ENCODE peak calls at places on chromosomes 1 and 21, in nine cellular contexts. G is adrenal gland; Q is CD8-positive, alpha-beta T cell; H is stomach; P is OCI-LY7; J is A549; L is K562; M is Peyer's patch; X is left lung. U is an unnamed sample.

GRCh38 chr1:234479866-234480265 is 887 bp upstream of the TARBP1 start:
- DNase-seq in Q (no peak), G (no peak), X (no peak), L (no peak), H (no peak), J (no peak), M (no peak), P (no peak), U (no peak)

GRCh38 chr1:244665771-244666217 is 12.9 kb downstream of the DESI2 start:
- DNase-seq in G (no peak), H (no peak), Q (no peak), J (no peak), P (peak; percentile 63), L (peak; percentile 58), M (no peak), X (no peak), U (no peak)

GRCh38 chr1:55867444-55867843 is 652.3 kb upstream of the USP24 start:
- DNase-seq in P (no peak), H (no peak), Q (no peak), J (no peak), L (no peak), G (no peak), X (no peak), M (no peak), U (no peak)

GRCh38 chr1:243454328-243454997 is 198.6 kb downstream of the SDCCAG8 start:
- DNase-seq in L (no peak), Q (no peak), J (no peak), X (no peak), P (no peak), M (no peak), H (no peak), G (no peak), U (no peak)

GRCh38 chr1:111948209-111949131 is 41.0 kb downstream of the KCND3 start:
- DNase-seq in P (no peak), X (no peak), M (no peak), J (no peak), L (no peak), Q (no peak), G (peak; percentile 23), H (no peak), U (peak; percentile 76)

GRCh38 chr1:42966688-42967609 is 8.3 kb upstream of the SLC2A1 start:
- DNase-seq in P (no peak), H (peak; percentile 72), Q (no peak), G (peak; percentile 46), J (peak; percentile 86), L (peak; percentile 85), X (peak; percentile 82), M (no peak), U (no peak)

GRCh38 chr1:40646385-40646784 is 19.1 kb downstream of the RIMS3 start:
- DNase-seq in H (no peak), J (no peak), X (no peak), G (no peak), L (no peak), M (no peak), Q (no peak), P (no peak), U (no peak)

GRCh38 chr1:155940993-155941844 is at the start of gene RXFP4:
- DNase-seq in J (peak; percentile 63), L (no peak), M (no peak), G (no peak), X (no peak), Q (no peak), P (peak; percentile 52), H (peak; percentile 67), U (peak; percentile 37)

GRCh38 chr1:150560011-150560438 is 10.8 kb downstream of the ADAMTSL4 start:
- DNase-seq in M (peak; percentile 79), P (peak; percentile 87), G (peak; percentile 85), L (peak; percentile 84), H (peak; percentile 85), Q (no peak), J (peak; percentile 76), X (peak; percentile 90), U (peak; percentile 81)

GRCh38 chr1:30914587-30914922 is 6.0 kb upstream of the SDC3 start:
- DNase-seq in Q (no peak), L (no peak), P (no peak), J (no peak), H (no peak), M (no peak), X (no peak), G (peak; percentile 14), U (no peak)

GRCh38 chr1:218817747-218818146 is 355.9 kb upstream of the LYPLAL1 start:
- DNase-seq in P (no peak), G (no peak), X (peak; percentile 25), M (no peak), J (no peak), H (no peak), L (no peak), Q (no peak), U (no peak)

GRCh38 chr1:110477041-110477440 is 26.1 kb downstream of the PROK1 start:
- DNase-seq in G (peak; percentile 47), J (peak; percentile 81), L (peak; percentile 37), X (no peak), P (no peak), Q (no peak), H (no peak), M (no peak), U (no peak)

GRCh38 chr21:38740131-38740530 is 65.6 kb upstream of the ETS2 start:
- DNase-seq in Q (no peak), J (no peak), H (no peak), L (no peak), G (no peak), P (no peak), M (no peak), X (no peak), U (no peak)

GRCh38 chr1:19664453-19665043 is at the start of gene HTR6:
- DNase-seq in L (peak; percentile 40), P (no peak), Q (no peak), G (no peak), M (no peak), J (no peak), H (no peak), X (no peak), U (peak; percentile 32)

GRCh38 chr21:42670884-42671283 is 17.5 kb downstream of the PDE9A start:
- DNase-seq in L (no peak), X (peak; percentile 5), H (no peak), G (no peak), M (no peak), Q (no peak), J (no peak), P (peak; percentile 61), U (no peak)

GRCh38 chr1:63794927-63795326 is 21.1 kb downstream of the ROR1 start:
- DNase-seq in G (no peak), H (no peak), X (peak; percentile 64), Q (no peak), J (no peak), L (no peak), M (no peak), P (no peak), U (no peak)

GRCh38 chr1:105626276-105626987 is 1430.0 kb upstream of the PRMT6 start:
- DNase-seq in G (no peak), H (no peak), L (no peak), P (no peak), J (no peak), M (no peak), X (no peak), Q (no peak), U (no peak)
- H3K4me1 ChIP-seq in G (no peaks in the 10 kb centered on the region), H (no peaks in the 10 kb centered on the region), L (no peaks in the 10 kb centered on the region), P (no peaks in the 10 kb centered on the region), J (no peaks in the 10 kb centered on the region), M (no peaks in the 10 kb centered on the region), X (no peaks in the 10 kb centered on the region), Q (no peaks in the 10 kb centered on the region), U (no peaks in the 10 kb centered on the region)

GRCh38 chr1:6052543-6053205 is 7.0 kb downstream of the KCNAB2 start:
- DNase-seq in G (peak; percentile 77), X (no peak), J (peak; percentile 54), P (peak; percentile 42), L (peak; percentile 83), Q (peak; percentile 18), M (peak; percentile 23), H (peak; percentile 65), U (peak; percentile 44)
- TF ChIP-seq CTCF in G (peak; percentile 54), X (no peak), J (peak; percentile 57), P (peak; percentile 75), L (peak; percentile 84), Q (no peak), M (peak; percentile 15), H (no peak), U (peak; percentile 61)

DNA sequence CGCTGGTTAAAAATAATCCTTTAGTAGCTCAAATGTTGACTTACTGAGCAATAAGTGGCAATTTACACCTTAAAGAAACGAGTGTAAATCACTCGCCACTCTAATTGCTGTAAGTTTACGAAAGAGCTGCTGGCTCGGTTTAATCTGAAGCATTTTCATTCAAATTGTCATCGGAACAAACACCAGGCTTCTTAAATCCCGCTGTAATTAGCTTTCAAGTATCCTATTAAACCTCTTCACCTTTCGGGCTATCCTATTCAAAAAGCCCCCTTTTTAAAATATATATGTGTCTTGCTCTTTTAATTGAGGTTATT is 1.6 kb downstream of the LHX8 start:
- DNase-seq in P (no peak), H (no peak), M (no peak), G (no peak), L (no peak), X (no peak), J (peak; percentile 7), Q (no peak), U (no peak)
- H3K4me3 ChIP-seq in P (no peak overlapping the region), H (peak overlapping the region; percentile 48), M (no peak overlapping the region), G (peak overlapping the region; percentile 49), L (no peak overlapping the region), X (no peak overlapping the region), J (peak overlapping the region; percentile 53), Q (no peak overlapping the region), U (no peak overlapping the region)

GRCh38 chr1:183636783-183637182 is 1.2 kb upstream of the ARPC5 start:
- DNase-seq in G (no peak), Q (no peak), P (no peak), H (no peak), J (no peak), L (no peak), X (no peak), M (no peak), U (no peak)

GRCh38 chr1:183635606-183636333 is at the start of gene ARPC5:
- DNase-seq in G (peak; percentile 97), Q (peak; percentile 89), H (peak; percentile 96), J (peak; percentile 98), P (peak; percentile 95), L (peak; percentile 99), X (peak; percentile 100), M (peak; percentile 94), U (peak; percentile 98)

GRCh38 chr1:183642166-183642565 is 6.6 kb upstream of the ARPC5 start:
- DNase-seq in X (no peak), G (no peak), P (no peak), Q (no peak), H (no peak), L (no peak), M (no peak), J (no peak), U (no peak)

GRCh38 chr1:183636334-183636682 is 725 bp upstream of the ARPC5 start:
- DNase-seq in P (no peak), M (no peak), G (no peak), X (no peak), J (no peak), H (no peak), L (no peak), Q (no peak), U (no peak)

DNA sequence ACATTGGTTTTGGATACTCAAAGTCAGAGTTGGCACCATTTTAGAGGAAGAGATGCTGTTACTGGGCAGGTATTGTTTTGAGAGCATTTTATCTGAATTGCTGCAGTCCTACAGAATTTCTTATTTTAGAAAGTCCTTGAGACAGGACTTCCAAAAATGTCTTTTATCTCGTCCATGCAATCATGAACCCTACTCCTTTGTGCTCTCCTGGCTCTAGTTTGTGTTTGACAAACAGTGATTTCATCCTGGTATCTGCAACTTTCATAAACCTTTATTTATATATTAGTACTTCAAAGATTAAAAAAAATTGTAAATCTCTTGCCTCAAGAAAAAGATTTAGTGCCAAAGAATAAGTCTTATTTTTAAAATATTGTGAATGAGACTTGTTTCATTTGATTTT is 4.6 kb upstream of the ARPC5 start:
- DNase-seq in P (no peak), M (no peak), Q (no peak), G (no peak), J (no peak), H (no peak), X (no peak), L (no peak), U (no peak)
- H3K4me1 ChIP-seq in P (peaks cover 5% of the 10 kb centered on the region), M (peaks cover 11% of the 10 kb centered on the region), Q (peaks cover 7% of the 10 kb centered on the region), G (no peaks in the 10 kb centered on the region), J (no peaks in the 10 kb centered on the region), H (peaks cover 9% of the 10 kb centered on the region), X (peaks cover 11% of the 10 kb centered on the region), L (peaks cover 11% of the 10 kb centered on the region), U (no peaks in the 10 kb centered on the region)

U was measured in BE2C.